ENCODE peak calls at places on chromosome 16, in four cellular contexts. One of them, this sample, is unnamed.
A peak's percentile ranks its signal among the peaks of the same experiment; 100 is the strongest.

GRCh38 chr16:10561001-10561400 is 19.4 kb downstream of the EMP2 start:
- DNase-seq in mesendoderm: no peak
- DNase-seq in IMR-90: no peak
- DNase-seq in H1: no peak
- DNase-seq in this sample: no peak

GRCh38 chr16:47574091-47575054 is 113.2 kb downstream of the PHKB start:
- DNase-seq in mesendoderm: peak; percentile 42
- DNase-seq in IMR-90: peak; percentile 49
- DNase-seq in H1: no peak
- DNase-seq in this sample: no peak

GRCh38 chr16:20803561-20804214 is 2.6 kb downstream of the ERI2 start:
- DNase-seq in mesendoderm: no peak
- DNase-seq in IMR-90: no peak
- DNase-seq in H1: no peak
- DNase-seq in this sample: no peak

GRCh38 chr16:35492225-35492624 is 2032.8 kb downstream of the TP53TG3F start:
- DNase-seq in mesendoderm: no peak
- DNase-seq in IMR-90: no peak
- DNase-seq in H1: no peak
- DNase-seq in this sample: no peak

GRCh38 chr16:4882633-4883285 is 35.5 kb downstream of the UBN1 start:
- DNase-seq in mesendoderm: no peak
- DNase-seq in IMR-90: peak; percentile 80
- DNase-seq in H1: no peak
- DNase-seq in this sample: no peak

GRCh38 chr16:24539850-24540484 is 601 bp downstream of the RBBP6 start:
- DNase-seq in mesendoderm: no peak
- DNase-seq in IMR-90: peak; percentile 19
- DNase-seq in H1: no peak
- DNase-seq in this sample: no peak

GRCh38 chr16:11047057-11047456 is 102.7 kb downstream of the CLEC16A start:
- DNase-seq in mesendoderm: no peak
- DNase-seq in IMR-90: peak; percentile 93
- DNase-seq in H1: no peak
- DNase-seq in this sample: no peak

GRCh38 chr16:28182183-28182582 is 29.6 kb downstream of the XPO6 start:
- DNase-seq in mesendoderm: no peak
- DNase-seq in IMR-90: peak; percentile 66
- DNase-seq in H1: no peak
- DNase-seq in this sample: no peak

GRCh38 chr16:30585400-30586191 is at the start of gene ZNF785:
- DNase-seq in mesendoderm: peak; percentile 100
- DNase-seq in IMR-90: peak; percentile 99
- DNase-seq in H1: peak; percentile 91
- DNase-seq in this sample: peak; percentile 99

GRCh38 chr16:28089992-28090365 is 26.5 kb upstream of the GSG1L start:
- DNase-seq in mesendoderm: no peak
- DNase-seq in IMR-90: no peak
- DNase-seq in H1: no peak
- DNase-seq in this sample: no peak

GRCh38 chr16:67966549-67967182 is 1.8 kb downstream of the SLC12A4 start:
- DNase-seq in mesendoderm: peak; percentile 53
- DNase-seq in IMR-90: no peak
- DNase-seq in H1: no peak
- DNase-seq in this sample: peak; percentile 88

GRCh38 chr16:49654425-49654824 is 201.5 kb downstream of the ZNF423 start:
- DNase-seq in mesendoderm: no peak
- DNase-seq in IMR-90: no peak
- DNase-seq in H1: no peak
- DNase-seq in this sample: no peak

GRCh38 chr16:75821117-75821516 is 94.8 kb upstream of the CPHXL start:
- DNase-seq in mesendoderm: peak; percentile 70
- DNase-seq in IMR-90: no peak
- DNase-seq in H1: no peak
- DNase-seq in this sample: no peak

GRCh38 chr16:12874135-12874534 is 27.3 kb upstream of the SHISA9 start:
- DNase-seq in mesendoderm: peak; percentile 71
- DNase-seq in IMR-90: peak; percentile 2
- DNase-seq in H1: no peak
- DNase-seq in this sample: no peak

GRCh38 chr16:78505544-78506371 is 406.3 kb downstream of the WWOX start:
- DNase-seq in mesendoderm: peak; percentile 16
- DNase-seq in IMR-90: no peak
- DNase-seq in H1: peak; percentile 49
- DNase-seq in this sample: peak; percentile 53

GRCh38 chr16:19810817-19811731 is 73.6 kb downstream of the GPRC5B start:
- DNase-seq in mesendoderm: no peak
- DNase-seq in IMR-90: peak; percentile 95
- DNase-seq in H1: no peak
- DNase-seq in this sample: no peak

GRCh38 chr16:87012954-87013938 is 303.9 kb downstream of the C16orf95 start:
- DNase-seq in mesendoderm: no peak
- DNase-seq in IMR-90: no peak
- DNase-seq in H1: no peak
- DNase-seq in this sample: no peak

GRCh38 chr16:67652578-67653130 is 7.4 kb downstream of the ACD start:
- DNase-seq in mesendoderm: peak; percentile 78
- DNase-seq in IMR-90: no peak
- DNase-seq in H1: peak; percentile 83
- DNase-seq in this sample: peak; percentile 69

GRCh38 chr16:71467810-71468209 is 5.8 kb upstream of the ZNF23 start:
- DNase-seq in mesendoderm: peak; percentile 60
- DNase-seq in IMR-90: peak; percentile 28
- DNase-seq in H1: no peak
- DNase-seq in this sample: peak; percentile 69

GRCh38 chr16:89061590-89062380 is 31.9 kb upstream of the ACSF3 start:
- DNase-seq in mesendoderm: peak; percentile 3
- DNase-seq in IMR-90: no peak
- DNase-seq in H1: no peak
- DNase-seq in this sample: no peak

GRCh38 chr16:89062389-89063345 is 31.0 kb upstream of the ACSF3 start:
- DNase-seq in mesendoderm: no peak
- DNase-seq in IMR-90: no peak
- DNase-seq in H1: no peak
- DNase-seq in this sample: no peak

GRCh38 chr16:89064606-89065444 is 28.8 kb upstream of the ACSF3 start:
- DNase-seq in mesendoderm: no peak
- DNase-seq in IMR-90: no peak
- DNase-seq in H1: no peak
- DNase-seq in this sample: no peak

GRCh38 chr16:89065445-89065795 is 28.2 kb upstream of the ACSF3 start:
- DNase-seq in mesendoderm: no peak
- DNase-seq in IMR-90: no peak
- DNase-seq in H1: no peak
- DNase-seq in this sample: no peak

DNA sequence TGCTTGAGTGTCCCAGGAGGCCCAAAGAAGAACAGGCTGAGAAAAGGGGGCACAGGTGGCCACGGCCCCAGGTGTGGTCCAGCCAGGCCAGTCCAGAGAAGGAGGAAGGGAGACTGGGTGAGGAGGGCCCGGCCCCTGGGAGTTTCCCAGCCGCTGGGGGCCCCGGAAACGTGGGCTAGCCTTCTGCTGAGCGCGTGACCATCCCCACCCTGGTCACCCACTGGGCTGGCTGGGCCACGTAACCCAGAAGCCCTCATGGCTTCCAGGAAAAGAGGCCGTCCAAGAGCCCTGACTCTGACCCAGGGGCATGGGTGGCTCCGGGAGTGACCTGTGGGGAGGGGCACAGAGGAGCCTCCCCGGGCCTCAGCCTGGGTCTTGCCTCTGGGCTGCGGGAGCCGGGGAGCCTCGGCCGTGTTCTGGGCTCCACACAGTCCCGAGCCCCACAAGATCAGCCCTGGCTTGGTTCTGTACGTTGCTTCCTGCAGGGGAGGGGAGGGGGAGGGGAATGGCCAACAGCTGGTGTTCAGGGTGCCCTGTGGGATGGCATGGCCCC is 29.8 kb upstream of the ACSF3 start:
- DNase-seq in mesendoderm: no peak
- DNase-seq in IMR-90: no peak
- DNase-seq in H1: no peak
- DNase-seq in this sample: no peak
- H2BK15ac ChIP-seq in mesendoderm: no peak overlapping the region
- H2BK15ac ChIP-seq in IMR-90: no peak overlapping the region
- H2BK15ac ChIP-seq in H1: no peak overlapping the region
- H2BK15ac ChIP-seq in this sample: no peak overlapping the region

GRCh38 chr16:89936034-89936433 is 12.5 kb upstream of the DEF8 start:
- DNase-seq in mesendoderm: no peak
- DNase-seq in IMR-90: no peak
- DNase-seq in H1: no peak
- DNase-seq in this sample: no peak
- H4K5ac ChIP-seq in mesendoderm: no peak overlapping the region
- H4K5ac ChIP-seq in IMR-90: no peak overlapping the region
- H4K5ac ChIP-seq in H1: no peak overlapping the region
- H4K5ac ChIP-seq in this sample: no peak overlapping the region

DNA sequence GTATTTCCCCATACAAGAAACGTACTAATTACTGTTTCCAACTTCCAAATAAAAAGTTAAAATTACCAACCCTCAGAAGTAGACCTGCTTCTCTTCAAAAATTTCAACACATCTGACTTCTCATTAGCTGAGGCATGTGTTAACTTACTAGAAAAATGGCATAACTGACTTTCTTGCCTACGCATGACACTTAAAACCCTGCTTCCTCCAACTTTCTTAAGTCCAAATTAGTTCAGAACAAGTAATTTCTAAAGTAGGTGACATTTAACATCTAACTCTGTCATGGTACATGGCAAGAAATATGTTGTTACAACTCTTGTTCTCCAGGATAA is 6.7 kb downstream of the USP7 start:
- DNase-seq in mesendoderm: no peak
- DNase-seq in IMR-90: no peak
- DNase-seq in H1: no peak
- DNase-seq in this sample: no peak
- H3K4ac ChIP-seq in mesendoderm: no peak overlapping the region
- H3K4ac ChIP-seq in IMR-90: no peak overlapping the region
- H3K4ac ChIP-seq in H1: no peak overlapping the region
- H3K4ac ChIP-seq in this sample: no peak overlapping the region

GRCh38 chr16:56561126-56561525 is 3.7 kb upstream of the MT4 start:
- DNase-seq in mesendoderm: no peak
- DNase-seq in IMR-90: no peak
- DNase-seq in H1: no peak
- DNase-seq in this sample: no peak

GRCh38 chr16:56569971-56570370 is 5.1 kb downstream of the MT4 start:
- DNase-seq in mesendoderm: no peak
- DNase-seq in IMR-90: no peak
- DNase-seq in H1: no peak
- DNase-seq in this sample: no peak

GRCh38 chr16:56560447-56560846 is 4.4 kb upstream of the MT4 start:
- DNase-seq in mesendoderm: no peak
- DNase-seq in IMR-90: no peak
- DNase-seq in H1: no peak
- DNase-seq in this sample: no peak

GRCh38 chr16:56559109-56559508 is 5.8 kb upstream of the MT4 start:
- DNase-seq in mesendoderm: no peak
- DNase-seq in IMR-90: no peak
- DNase-seq in H1: no peak
- DNase-seq in this sample: no peak

GRCh38 chr16:56565023-56565477 is at the start of gene MT4:
- DNase-seq in mesendoderm: no peak
- DNase-seq in IMR-90: no peak
- DNase-seq in H1: no peak
- DNase-seq in this sample: no peak
- H2BK15ac ChIP-seq in mesendoderm: no peak within 1 kb of the TSS
- H2BK15ac ChIP-seq in IMR-90: no peak within 1 kb of the TSS
- H2BK15ac ChIP-seq in H1: no peak within 1 kb of the TSS
- H2BK15ac ChIP-seq in this sample: no peak within 1 kb of the TSS

GRCh38 chr16:56451753-56452689 is 667 bp downstream of the OGFOD1 start:
- DNase-seq in mesendoderm: peak; percentile 78
- DNase-seq in IMR-90: peak; percentile 31
- DNase-seq in H1: no peak
- DNase-seq in this sample: peak; percentile 28
- H4K5ac ChIP-seq in mesendoderm: no peak overlapping the region
- H4K5ac ChIP-seq in IMR-90: peak overlapping the region; percentile 27
- H4K5ac ChIP-seq in H1: no peak overlapping the region
- H4K5ac ChIP-seq in this sample: no peak overlapping the region

GRCh38 chr16:89136931-89137330 is 34.6 kb upstream of the CDH15 start:
- DNase-seq in mesendoderm: no peak
- DNase-seq in IMR-90: no peak
- DNase-seq in H1: no peak
- DNase-seq in this sample: no peak

GRCh38 chr16:89138843-89139520 is 32.6 kb upstream of the CDH15 start:
- DNase-seq in mesendoderm: no peak
- DNase-seq in IMR-90: no peak
- DNase-seq in H1: no peak
- DNase-seq in this sample: no peak

GRCh38 chr16:89139907-89140361 is 31.6 kb upstream of the CDH15 start:
- DNase-seq in mesendoderm: no peak
- DNase-seq in IMR-90: no peak
- DNase-seq in H1: no peak
- DNase-seq in this sample: no peak

GRCh38 chr16:89138513-89138795 is 33.1 kb upstream of the CDH15 start:
- DNase-seq in mesendoderm: no peak
- DNase-seq in IMR-90: no peak
- DNase-seq in H1: no peak
- DNase-seq in this sample: no peak

GRCh38 chr16:89137666-89138512 is 33.7 kb upstream of the CDH15 start:
- DNase-seq in mesendoderm: no peak
- DNase-seq in IMR-90: no peak
- DNase-seq in H1: no peak
- DNase-seq in this sample: no peak
- H3K4ac ChIP-seq in mesendoderm: no peak overlapping the region
- H3K4ac ChIP-seq in IMR-90: no peak overlapping the region
- H3K4ac ChIP-seq in H1: no peak overlapping the region
- H3K4ac ChIP-seq in this sample: no peak overlapping the region

GRCh38 chr16:2039286-2040030 is 8.2 kb downstream of the NTHL1 start:
- DNase-seq in mesendoderm: no peak
- DNase-seq in IMR-90: peak; percentile 93
- DNase-seq in H1: no peak
- DNase-seq in this sample: no peak

GRCh38 chr16:2042171-2042570 is 5.5 kb downstream of the NTHL1 start:
- DNase-seq in mesendoderm: no peak
- DNase-seq in IMR-90: no peak
- DNase-seq in H1: no peak
- DNase-seq in this sample: no peak

GRCh38 chr16:2040450-2041105 is 7.1 kb downstream of the NTHL1 start:
- DNase-seq in mesendoderm: no peak
- DNase-seq in IMR-90: no peak
- DNase-seq in H1: no peak
- DNase-seq in this sample: no peak

GRCh38 chr16:2038359-2039285 is 9.0 kb downstream of the NTHL1 start:
- DNase-seq in mesendoderm: no peak
- DNase-seq in IMR-90: no peak
- DNase-seq in H1: no peak
- DNase-seq in this sample: no peak

GRCh38 chr16:2040031-2040430 is 7.6 kb downstream of the NTHL1 start:
- DNase-seq in mesendoderm: no peak
- DNase-seq in IMR-90: no peak
- DNase-seq in H1: no peak
- DNase-seq in this sample: no peak
- H2BK15ac ChIP-seq in mesendoderm: no peak overlapping the region
- H2BK15ac ChIP-seq in IMR-90: peak overlapping the region; percentile 24
- H2BK15ac ChIP-seq in H1: no peak overlapping the region
- H2BK15ac ChIP-seq in this sample: no peak overlapping the region

This sample was measured in H9.